ENCODE peak calls at places on chromosomes 6 and 20, in nine cellular contexts. P is HepG2, R is transverse colon, J is esophagus squamous epithelium, K is HCT116, E is A549, L is tibial nerve, X is breast epithelium, I is upper lobe of left lung. A is an unnamed sample.

GRCh38 chr6:84161190-84161589 is 66.3 kb downstream of the CEP162 start:
- DNase-seq in P (no peak), K (no peak), X (no peak), J (no peak), E (no peak), R (no peak), I (no peak), L (no peak), A (no peak)

GRCh38 chr6:56381852-56382251 is 134.5 kb upstream of the COL21A1 start:
- DNase-seq in R (no peak), P (peak; percentile 81), K (no peak), J (no peak), L (no peak), X (no peak), I (no peak), E (no peak), A (no peak)

GRCh38 chr6:118761643-118762042 is 110.3 kb upstream of the CEP85L start:
- DNase-seq in I (no peak), L (no peak), E (peak; percentile 67), X (no peak), R (no peak), J (no peak), P (no peak), K (no peak), A (no peak)

GRCh38 chr6:132130530-132131298 is 179.5 kb upstream of the CCN2 start:
- DNase-seq in R (peak; percentile 10), L (no peak), I (no peak), J (no peak), X (no peak), P (no peak), K (no peak), E (no peak), A (peak; percentile 44)

GRCh38 chr20:37356387-37356786 is 10.4 kb downstream of the SRC start:
- DNase-seq in P (no peak), E (peak; percentile 42), J (no peak), K (no peak), L (peak; percentile 40), X (peak; percentile 63), R (peak; percentile 59), I (peak; percentile 78), A (peak; percentile 81)

GRCh38 chr20:50577175-50578018 is 67.2 kb downstream of the PTPN1 start:
- DNase-seq in I (peak; percentile 75), E (no peak), R (peak; percentile 70), L (no peak), J (no peak), K (no peak), P (no peak), X (peak; percentile 88), A (no peak)

GRCh38 chr20:25057234-25058050 is 497 bp downstream of the ACSS1 start:
- DNase-seq in P (no peak), X (peak; percentile 59), R (peak; percentile 85), L (peak; percentile 52), I (peak; percentile 82), E (peak; percentile 64), J (no peak), K (no peak), A (peak; percentile 79)

GRCh38 chr20:4710106-4710475 is 11.6 kb upstream of the PRND start:
- DNase-seq in X (no peak), P (no peak), R (no peak), L (no peak), J (no peak), K (no peak), I (no peak), E (no peak), A (no peak)

GRCh38 chr20:20367681-20368413 is at the start of gene INSM1:
- DNase-seq in J (no peak), L (no peak), R (no peak), K (no peak), E (no peak), P (no peak), I (no peak), X (no peak), A (no peak)

GRCh38 chr6:4883298-4883697 is 107.1 kb downstream of the CDYL start:
- DNase-seq in K (no peak), X (no peak), P (no peak), J (no peak), I (no peak), E (no peak), R (no peak), L (no peak), A (no peak)

GRCh38 chr6:89007209-89008001 is 44.0 kb upstream of the RNGTT start:
- DNase-seq in L (no peak), X (no peak), J (no peak), R (no peak), P (no peak), I (peak; percentile 38), E (no peak), K (no peak), A (no peak)

GRCh38 chr6:340991-341827 is 48.9 kb downstream of the DUSP22 start:
- DNase-seq in E (no peak), L (no peak), I (peak; percentile 63), X (no peak), P (no peak), J (no peak), R (peak; percentile 62), K (no peak), A (peak; percentile 93)

GRCh38 chr6:104711371-104711770 is 148.3 kb downstream of the HACE1 start:
- DNase-seq in I (peak; percentile 47), L (no peak), R (no peak), P (peak; percentile 80), X (no peak), K (no peak), J (no peak), E (peak; percentile 78), A (peak; percentile 75)

GRCh38 chr6:12363651-12364381 is 73.7 kb downstream of the EDN1 start:
- DNase-seq in R (peak; percentile 69), X (no peak), P (peak; percentile 52), I (peak; percentile 45), J (no peak), E (peak; percentile 93), K (no peak), L (no peak), A (peak; percentile 83)

GRCh38 chr6:44265843-44266233 is 487 bp upstream of the NFKBIE start:
- DNase-seq in X (no peak), R (no peak), L (no peak), J (no peak), P (no peak), K (no peak), I (no peak), E (no peak), A (no peak)

GRCh38 chr6:71383476-71383875 is 94.9 kb downstream of the OGFRL1 start:
- DNase-seq in P (no peak), X (no peak), L (no peak), R (no peak), K (peak; percentile 12), E (no peak), J (no peak), I (no peak), A (no peak)

GRCh38 chr6:141580121-141580520 is 552.6 kb upstream of the GJE1 start:
- DNase-seq in X (no peak), K (no peak), E (no peak), R (no peak), P (no peak), L (no peak), J (no peak), I (no peak), A (no peak)

GRCh38 chr20:55641497-55641896 is 363.8 kb downstream of the CBLN4 start:
- DNase-seq in L (no peak), K (no peak), I (no peak), J (no peak), R (no peak), E (no peak), X (no peak), P (no peak), A (no peak)

GRCh38 chr20:35122787-35123405 is 24.2 kb downstream of the EDEM2 start:
- DNase-seq in L (no peak), X (no peak), R (no peak), J (no peak), P (no peak), K (no peak), E (no peak), I (no peak), A (no peak)
- TF ChIP-seq POLR2A in L (no peak), X (no peak), R (no peak), J (no peak), P (no peak), K (no peak), E (no peak), I (no peak), A (no peak)

GRCh38 chr6:41572613-41573012 is 26.4 kb downstream of the FOXP4 start:
- DNase-seq in P (no peak), E (no peak), L (no peak), J (no peak), I (no peak), X (no peak), R (no peak), K (no peak), A (no peak)

GRCh38 chr6:41574002-41574401 is 27.8 kb downstream of the FOXP4 start:
- DNase-seq in I (no peak), X (no peak), E (no peak), J (no peak), P (no peak), L (no peak), K (no peak), R (no peak), A (no peak)

GRCh38 chr6:41575598-41575997 is 29.4 kb downstream of the FOXP4 start:
- DNase-seq in L (no peak), E (no peak), J (no peak), R (no peak), K (no peak), I (no peak), P (no peak), X (no peak), A (no peak)

GRCh38 chr6:41571066-41571780 is 25.0 kb downstream of the FOXP4 start:
- DNase-seq in I (no peak), X (no peak), P (no peak), E (no peak), R (no peak), K (no peak), J (no peak), L (no peak), A (peak; percentile 64)

GRCh38 chr6:41573268-41573667 is 27.1 kb downstream of the FOXP4 start:
- DNase-seq in P (no peak), I (no peak), R (no peak), K (no peak), E (no peak), L (no peak), J (no peak), X (no peak), A (no peak)
- TF ChIP-seq POLR2A in P (no peak), I (no peak), R (no peak), K (no peak), E (no peak), L (no peak), J (no peak), X (no peak), A (no peak)

DNA sequence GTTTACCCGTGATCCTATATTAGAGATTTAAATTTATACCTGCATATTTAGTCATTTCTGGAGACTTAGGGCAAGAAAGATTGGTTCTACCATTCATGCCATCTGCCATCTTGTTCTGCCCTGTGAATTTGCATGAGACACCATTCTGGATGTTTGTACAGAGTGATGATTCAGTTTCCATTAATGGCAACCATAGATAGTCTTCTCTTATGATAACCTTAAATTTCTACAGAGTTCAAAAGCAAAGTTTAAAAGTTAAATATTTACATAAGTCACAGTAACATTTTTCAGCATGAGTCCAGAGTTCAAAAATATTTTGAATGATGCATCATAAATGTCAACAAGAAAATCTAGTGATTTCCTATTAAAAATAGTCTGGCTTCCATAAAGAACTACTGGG is 23.2 kb downstream of the PLCB1 start:
- DNase-seq in P (peak; percentile 82), R (no peak), K (no peak), J (no peak), L (no peak), X (no peak), E (peak; percentile 75), I (no peak), A (no peak)
- TF ChIP-seq POLR2A in P (no peak), R (no peak), K (no peak), J (no peak), L (no peak), X (no peak), E (no peak), I (no peak), A (no peak)

GRCh38 chr6:167668019-167668753 is 158.5 kb upstream of the AFDN start:
- DNase-seq in E (no peak), P (peak; percentile 96), J (no peak), R (peak; percentile 37), K (no peak), X (no peak), L (no peak), I (no peak), A (no peak)
- TF ChIP-seq POLR2A in E (no peak), P (no peak), J (no peak), R (no peak), K (no peak), X (no peak), L (no peak), I (no peak), A (no peak)